ENCODE peak calls at places on chromosomes 16 and 17, in eight cellular contexts. E is GM23248, N is neural progenitor cell, V is PC-9, B is K562, L is hepatocyte, O is fibroblast of lung, S is GM12878. F is an unnamed sample. For H3K4me1 and H4K20me1, the result is how much of the 10 kb centered on the place peaks cover.

GRCh38 chr16:10616395-10616743 is 36.0 kb upstream of the EMP2 start:
- DNase-seq in E (no peak), N (peak), V (peak), B (no peak), L (no peak), O (no peak), S (no peak), F (no peak)

GRCh38 chr16:66846266-66846665 is 2.1 kb downstream of the CA7 start:
- DNase-seq in E (no peak), N (no peak), V (no peak), B (no peak), L (no peak), O (no peak), S (no peak), F (no peak)

GRCh38 chr16:25978227-25978626 is 286.5 kb downstream of the HS3ST4 start:
- DNase-seq in E (no peak), N (no peak), V (no peak), B (no peak), L (no peak), O (no peak), S (no peak), F (no peak)

GRCh38 chr16:81155769-81156168 is 59.6 kb upstream of the GCSH start:
- DNase-seq in E (no peak), N (no peak), V (no peak), B (no peak), L (no peak), O (no peak), S (no peak), F (no peak)

GRCh38 chr16:69107311-69107962 is 2.0 kb downstream of the HAS3 start:
- DNase-seq in E (peak), N (peak), V (peak), B (no peak), L (peak), O (peak), S (no peak), F (peak)

GRCh38 chr16:4521971-4522623 is 16.5 kb downstream of the CDIP1 start:
- DNase-seq in E (no peak), N (peak), V (no peak), B (no peak), L (peak), O (no peak), S (no peak), F (no peak)

GRCh38 chr16:9275386-9275785 is 183.9 kb downstream of the HAPSTR1 start:
- DNase-seq in E (no peak), N (no peak), V (no peak), B (no peak), L (no peak), O (no peak), S (no peak), F (peak)

GRCh38 chr17:34579979-34580684 is 750 bp downstream of the TMEM132E start:
- DNase-seq in E (peak), N (peak), V (no peak), B (no peak), L (peak), O (no peak), S (no peak), F (peak)

GRCh38 chr17:70563301-70563820 is 394.0 kb downstream of the KCNJ2 start:
- DNase-seq in E (no peak), N (no peak), V (no peak), B (no peak), L (peak), O (peak), S (no peak), F (no peak)

GRCh38 chr16:27305342-27305741 is 8.4 kb upstream of the IL4R start:
- DNase-seq in E (peak), N (no peak), V (no peak), B (no peak), L (no peak), O (no peak), S (no peak), F (no peak)

GRCh38 chr17:1323336-1323735 is 43.9 kb downstream of the TRARG1 start:
- DNase-seq in E (peak), N (peak), V (no peak), B (peak), L (no peak), O (no peak), S (no peak), F (no peak)

GRCh38 chr16:194516-194915 is 14.3 kb downstream of the HBQ1 start:
- DNase-seq in E (no peak), N (no peak), V (no peak), B (no peak), L (no peak), O (peak), S (no peak), F (no peak)

GRCh38 chr17:74235040-74235581 is 21.7 kb downstream of the TTYH2 start:
- DNase-seq in E (no peak), N (no peak), V (no peak), B (peak), L (no peak), O (no peak), S (peak), F (no peak)

GRCh38 chr16:10754941-10755340 is 11.3 kb downstream of the NUBP1 start:
- DNase-seq in E (peak), N (no peak), V (peak), B (no peak), L (no peak), O (peak), S (no peak), F (peak)

DNA sequence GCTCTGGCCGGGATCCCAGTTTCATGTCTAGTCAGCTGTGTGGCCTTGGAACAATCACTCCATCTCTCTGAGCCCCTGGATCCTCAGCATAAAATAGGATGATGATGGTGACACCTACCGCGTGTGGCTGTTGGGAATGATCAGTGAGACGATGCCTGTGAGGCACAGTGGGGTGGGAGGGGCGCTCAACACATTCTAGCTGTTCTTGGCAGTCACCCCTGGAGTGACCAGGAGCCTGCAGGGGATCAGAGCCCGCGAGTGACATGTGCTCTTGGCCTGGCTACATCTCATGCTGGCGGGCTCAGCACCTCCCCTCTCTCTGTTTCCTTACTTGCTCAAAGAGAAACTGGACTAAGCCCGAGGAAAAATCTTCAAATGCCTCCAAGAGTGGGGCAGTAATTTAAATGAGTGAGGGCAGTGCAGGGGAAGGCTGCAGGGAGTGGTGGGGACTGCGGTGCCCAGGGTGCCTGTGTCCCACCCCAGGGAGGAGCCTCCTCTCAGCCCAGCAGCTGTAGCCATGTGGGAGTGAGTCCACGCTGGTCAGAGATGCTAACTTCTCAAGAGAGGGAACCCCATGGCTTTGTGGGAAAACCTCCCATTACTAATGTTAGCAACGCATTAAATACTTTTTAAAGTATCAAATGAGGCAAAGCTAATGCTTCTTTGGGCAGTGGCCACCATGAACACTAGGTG is 23.1 kb upstream of the DOK4 start:
- DNase-seq in E (peak), N (no peak), V (no peak), B (no peak), L (peak), O (no peak), S (no peak), F (no peak)
- H3K4me1 ChIP-seq in E (under half), N (under half), V (under half), B (under half), L (under half), O (under half), S (under half), F (under half)

DNA sequence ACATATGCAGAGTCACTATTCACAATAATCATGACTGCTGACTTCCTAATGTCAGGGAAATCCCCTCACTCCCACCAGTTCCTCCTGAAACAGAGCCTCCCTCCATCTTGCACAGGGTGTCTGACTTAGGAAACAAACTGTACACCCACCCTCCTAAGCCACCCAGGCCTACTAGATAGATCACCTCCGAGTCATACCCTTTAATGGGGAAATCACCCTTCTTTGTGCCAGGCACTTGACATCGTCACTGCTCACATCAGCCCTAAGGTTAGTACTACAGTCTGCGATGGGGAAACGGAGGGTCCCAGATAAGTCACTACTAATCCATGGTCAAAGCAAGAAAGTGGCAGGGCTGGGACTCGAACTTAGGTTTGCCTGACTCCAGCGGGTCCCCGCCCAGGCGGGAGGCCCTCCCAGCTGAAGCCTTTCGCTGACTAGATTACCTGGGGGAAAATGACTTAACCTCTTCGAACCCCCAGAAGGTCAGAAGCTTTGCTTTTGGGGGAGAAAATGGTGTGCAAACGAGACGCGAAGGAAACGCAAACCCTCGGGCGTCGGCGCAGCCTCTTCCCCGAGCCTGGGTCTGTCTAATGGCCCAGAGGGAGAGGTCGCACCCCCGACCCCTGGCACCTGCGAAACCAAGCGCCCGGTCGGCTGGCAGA is 3.4 kb upstream of the MLLT6 start:
- DNase-seq in E (peak), N (no peak), V (no peak), B (peak), L (peak), O (peak), S (peak), F (peak)
- TF ChIP-seq EZH2 in E (no peak), N (no peak), V (no peak), B (no peak), L (no peak), O (no peak), S (no peak), F (no peak)

DNA sequence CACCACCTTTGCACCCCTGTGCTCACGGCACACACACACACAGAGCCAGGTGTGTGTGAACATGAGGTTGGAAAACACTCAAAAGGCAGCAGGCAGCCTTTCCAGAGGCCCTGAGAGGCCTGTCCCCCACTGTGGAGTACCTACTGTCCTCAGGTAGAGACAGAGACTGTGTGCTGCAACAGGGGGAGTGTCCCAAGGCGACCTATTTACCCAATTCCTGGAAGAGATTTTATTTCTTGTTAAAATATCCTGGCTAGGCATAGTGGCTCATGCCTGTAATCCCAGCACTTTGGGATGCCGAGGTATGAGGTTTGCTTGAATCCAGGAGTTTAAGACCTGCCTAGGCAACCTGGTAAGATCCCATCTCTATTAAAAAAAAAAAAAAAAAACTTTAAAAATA is 108.5 kb downstream of the COPRS start:
- DNase-seq in E (no peak), N (no peak), V (no peak), B (no peak), L (no peak), O (no peak), S (no peak), F (no peak)
- H4K20me1 ChIP-seq in E (under half), N (under half), V (under half), B (under half), L (under half), O (under half), S (under half), F (under half)

GRCh38 chr17:82202981-82203380 is 9.7 kb downstream of the CCDC57 start:
- DNase-seq in E (no peak), N (no peak), V (no peak), B (no peak), L (no peak), O (no peak), S (no peak), F (no peak)
- H3K4me1 ChIP-seq in E (under half), N (under half), V (under half), B (half or more), L (under half), O (under half), S (under half), F (under half)

DNA sequence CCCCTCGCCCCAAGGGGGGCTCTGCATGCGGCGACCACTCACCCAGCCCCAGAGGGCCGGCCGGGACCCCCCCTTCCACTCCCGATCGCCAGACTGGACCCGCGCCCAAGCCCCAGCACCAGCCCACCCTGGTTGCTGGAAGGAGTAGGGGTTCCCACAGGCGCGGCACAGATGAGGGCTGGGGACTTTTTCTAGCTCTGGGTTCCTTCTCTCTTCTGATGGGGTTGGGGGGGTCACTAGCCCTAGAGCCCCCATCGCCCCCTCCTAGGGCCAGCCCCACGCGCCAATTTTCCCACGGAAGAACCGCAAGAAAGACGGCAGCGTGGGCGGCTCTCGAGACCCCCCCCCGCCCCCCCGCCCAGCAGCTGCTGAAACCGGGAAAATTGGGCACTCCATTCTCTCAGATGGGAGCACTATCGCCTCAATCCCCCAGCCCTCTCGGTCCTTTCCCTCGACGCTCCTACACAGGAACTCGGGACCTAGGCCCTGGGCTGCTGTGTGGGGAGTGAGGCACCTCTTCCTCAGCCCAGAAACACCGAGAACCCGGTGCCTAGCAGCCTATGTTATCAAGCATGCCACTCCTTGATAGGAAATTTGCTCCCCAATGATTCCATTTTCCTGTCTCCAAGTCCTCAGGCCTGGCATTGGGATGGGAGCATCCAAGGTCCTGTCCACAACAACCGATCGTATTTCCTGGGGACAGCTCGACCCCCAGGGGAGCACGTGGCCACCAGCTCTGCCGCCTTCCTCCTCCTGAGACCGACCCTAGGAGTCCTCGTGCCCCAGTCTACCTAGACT is 17.1 kb upstream of the CBX8 start:
- DNase-seq in E (no peak), N (peak), V (no peak), B (no peak), L (no peak), O (no peak), S (no peak), F (no peak)
- TF ChIP-seq EZH2 in E (peak), N (no peak), V (no peak), B (no peak), L (peak), O (peak), S (peak), F (peak)

DNA sequence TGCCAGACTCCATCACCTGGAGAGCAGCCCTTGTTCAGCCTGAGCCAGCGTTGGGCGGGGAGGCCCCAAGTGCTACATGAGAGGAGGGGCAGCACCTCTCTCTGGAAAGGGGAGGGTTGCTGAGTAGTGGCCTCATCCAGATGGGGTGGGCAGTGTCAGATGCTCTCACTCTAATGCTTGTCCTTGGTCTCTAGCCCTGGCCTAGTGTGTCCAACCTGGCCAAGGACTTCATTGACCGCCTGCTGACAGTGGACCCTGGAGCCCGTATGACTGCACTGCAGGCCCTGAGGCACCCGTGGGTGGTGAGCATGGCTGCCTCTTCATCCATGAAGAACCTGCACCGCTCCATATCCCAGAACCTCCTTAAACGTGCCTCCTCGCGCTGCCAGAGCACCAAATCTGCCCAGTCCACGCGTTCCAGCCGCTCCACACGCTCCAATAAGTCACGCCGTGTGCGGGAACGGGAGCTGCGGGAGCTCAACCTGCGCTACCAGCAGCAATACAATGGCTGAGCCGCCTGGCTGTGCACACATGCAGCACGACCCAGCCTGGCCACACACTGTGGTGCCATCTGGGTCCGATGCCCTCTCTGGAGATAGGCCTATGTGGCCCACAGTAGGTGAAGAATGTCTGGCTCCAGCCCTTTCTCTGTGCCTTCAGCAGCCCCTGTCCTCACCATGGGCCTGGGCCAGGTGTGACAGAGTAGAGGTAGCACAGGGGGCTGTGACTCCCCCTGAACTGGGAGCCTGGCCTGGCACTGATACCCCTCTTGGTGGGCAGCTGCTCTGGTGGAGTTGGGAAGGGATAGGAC is 4.3 kb downstream of the CTRL start:
- DNase-seq in E (no peak), N (no peak), V (no peak), B (no peak), L (no peak), O (no peak), S (no peak), F (no peak)
- H4K20me1 ChIP-seq in E (under half), N (half or more), V (under half), B (under half), L (under half), O (under half), S (under half), F (under half)

F was measured in mammary epithelial cell.